ENCODE peak calls at places on chromosome 12, in four cellular contexts. I, C, B and X are unnamed samples.
A peak's percentile ranks its signal among the peaks of the same experiment; 100 is the strongest.

GRCh38 chr12:17975763-17976162 is 114.2 kb downstream of the RERGL start:
- DNase-seq in I (no peak), B (no peak), C (no peak), X (no peak)

GRCh38 chr12:110971189-110971920 is 51.0 kb upstream of the MYL2 start:
- DNase-seq in B (no peak), I (no peak), C (no peak), X (no peak)

GRCh38 chr12:124491856-124492420 is 75.5 kb downstream of the NCOR2 start:
- DNase-seq in C (no peak), B (no peak), I (no peak), X (no peak)

GRCh38 chr12:78918221-78918620 is 53.6 kb downstream of the SYT1 start:
- DNase-seq in C (no peak), B (no peak), I (no peak), X (no peak)

GRCh38 chr12:98821849-98822248 is 176.8 kb downstream of the APAF1 start:
- DNase-seq in I (no peak), C (no peak), B (no peak), X (no peak)

GRCh38 chr12:56987551-56988053 is 18.7 kb downstream of the ZBTB39 start:
- DNase-seq in B (peak; percentile 80), I (peak; percentile 50), C (peak; percentile 71), X (peak; percentile 45)

GRCh38 chr12:130451001-130451930 is 113.6 kb downstream of the PIWIL1 start:
- DNase-seq in B (peak; percentile 66), I (no peak), C (no peak), X (no peak)

GRCh38 chr12:95554532-95555071 is 3.3 kb upstream of the USP44 start:
- DNase-seq in C (no peak), I (no peak), B (no peak), X (no peak)

GRCh38 chr12:29673346-29673745 is 110.4 kb downstream of the TMTC1 start:
- DNase-seq in C (no peak), I (no peak), B (no peak), X (no peak)

GRCh38 chr12:21651821-21652220 is 5.8 kb downstream of the LDHB start:
- DNase-seq in C (no peak), I (no peak), B (no peak), X (no peak)

GRCh38 chr12:70919597-70920035 is 922 bp downstream of the PTPRR start:
- DNase-seq in C (no peak), I (no peak), B (no peak), X (no peak)

GRCh38 chr12:131454418-131455217 is 256.3 kb upstream of the SFSWAP start:
- DNase-seq in B (peak; percentile 44), I (peak; percentile 70), C (no peak), X (no peak)

GRCh38 chr12:41772478-41772877 is 372.2 kb downstream of the GXYLT1 start:
- DNase-seq in I (no peak), C (no peak), B (no peak), X (no peak)

GRCh38 chr12:25495336-25496097 is 57.6 kb downstream of the LMNTD1 start:
- DNase-seq in B (no peak), I (no peak), C (no peak), X (no peak)

GRCh38 chr12:127241056-127241830 is 1025.7 kb upstream of the TMEM132C start:
- DNase-seq in B (no peak), C (peak; percentile 22), I (no peak), X (no peak)

GRCh38 chr12:106025129-106025528 is 113.6 kb downstream of the NUAK1 start:
- DNase-seq in C (no peak), B (no peak), I (no peak), X (no peak)

GRCh38 chr12:124929649-124930419 is 15.4 kb upstream of the UBC start:
- DNase-seq in C (no peak), B (no peak), I (no peak), X (no peak)

GRCh38 chr12:55699471-55700055 is 8.1 kb downstream of the ITGA7 start:
- DNase-seq in C (no peak), B (no peak), I (no peak), X (no peak)

GRCh38 chr12:1360812-1361211 is 233.6 kb downstream of the FBXL14 start:
- DNase-seq in B (no peak), C (no peak), I (no peak), X (no peak)

GRCh38 chr12:52506858-52507715 is 13.1 kb downstream of the KRT5 start:
- DNase-seq in I (no peak), C (peak; percentile 13), B (no peak), X (no peak)

GRCh38 chr12:89376844-89377243 is 24.5 kb upstream of the DUSP6 start:
- DNase-seq in C (no peak), I (no peak), B (no peak), X (no peak)

GRCh38 chr12:50013361-50014147 is 11.7 kb downstream of the RACGAP1 start:
- DNase-seq in C (no peak), B (no peak), I (no peak), X (no peak)